ENCODE peak calls at places on chromosomes 12 and 14, in ten cellular contexts. F is aorta; H is CD8-positive, alpha-beta T cell; L is GM23248; S is heart right ventricle; A is endothelial cell of umbilical vein; T is body of pancreas; O is testis; I is tibial nerve; P is lung. E is an unnamed sample. For H3K36me3, the result is how much of the 10 kb centered on the place peaks cover.

GRCh38 chr12:3275171-3276041 is 198.2 kb downstream of the TSPAN9 start:
- DNase-seq in F (peak), H (peak), L (peak), S (peak), A (peak), T (peak), O (peak), I (peak), P (peak), E (peak)

GRCh38 chr14:25381498-25381897 is 331.6 kb upstream of the STXBP6 start:
- DNase-seq in F (no peak), H (no peak), L (peak), S (no peak), A (peak), T (no peak), O (no peak), I (no peak), P (no peak), E (no peak)

GRCh38 chr12:120229583-120230325 is 28.8 kb upstream of the RPLP0 start:
- DNase-seq in F (peak), H (no peak), L (peak), S (peak), A (no peak), T (no peak), O (no peak), I (no peak), P (no peak), E (peak)

GRCh38 chr14:88323520-88324199 is 591 bp upstream of the KCNK10 start:
- DNase-seq in F (no peak), H (no peak), L (peak), S (no peak), A (no peak), T (peak), O (peak), I (no peak), P (no peak), E (no peak)

GRCh38 chr12:45575823-45576448 is 153.6 kb upstream of the ARID2 start:
- DNase-seq in F (no peak), H (no peak), L (no peak), S (no peak), A (no peak), T (no peak), O (no peak), I (no peak), P (no peak), E (no peak)

GRCh38 chr14:91261115-91261514 is 16.6 kb upstream of the GPR68 start:
- DNase-seq in F (no peak), H (peak), L (no peak), S (no peak), A (no peak), T (no peak), O (no peak), I (no peak), P (no peak), E (no peak)

GRCh38 chr14:68695871-68696665 is 96.8 kb downstream of the ZFP36L1 start:
- DNase-seq in F (peak), H (no peak), L (no peak), S (no peak), A (peak), T (no peak), O (no peak), I (no peak), P (no peak), E (no peak)

GRCh38 chr12:2163172-2163927 is 110.6 kb downstream of the CACNA1C start:
- DNase-seq in F (peak), H (no peak), L (peak), S (peak), A (no peak), T (peak), O (peak), I (peak), P (peak), E (peak)

GRCh38 chr12:80702889-80703605 is 4.4 kb upstream of the MYF6 start:
- DNase-seq in F (no peak), H (no peak), L (peak), S (peak), A (no peak), T (no peak), O (no peak), I (no peak), P (no peak), E (no peak)

GRCh38 chr12:90055071-90055470 is 346.4 kb upstream of the ATP2B1 start:
- DNase-seq in F (no peak), H (no peak), L (peak), S (no peak), A (no peak), T (no peak), O (no peak), I (no peak), P (no peak), E (no peak)

GRCh38 chr12:3102721-3103410 is 25.7 kb downstream of the TSPAN9 start:
- DNase-seq in F (no peak), H (no peak), L (no peak), S (no peak), A (no peak), T (no peak), O (peak), I (no peak), P (no peak), E (no peak)

GRCh38 chr14:95993768-95994592 is 45.2 kb upstream of the C14orf132 start:
- DNase-seq in F (no peak), H (peak), L (peak), S (peak), A (peak), T (peak), O (peak), I (no peak), P (no peak), E (no peak)

GRCh38 chr14:24674204-24674970 is 40.4 kb upstream of the GZMB start:
- DNase-seq in F (no peak), H (peak), L (no peak), S (no peak), A (no peak), T (no peak), O (no peak), I (no peak), P (no peak), E (no peak)

GRCh38 chr14:35535794-35536112 is 1.8 kb downstream of the INSM2 start:
- DNase-seq in F (no peak), H (no peak), L (peak), S (no peak), A (no peak), T (no peak), O (no peak), I (no peak), P (no peak), E (no peak)

GRCh38 chr14:39876935-39877334 is 444.7 kb upstream of the FBXO33 start:
- DNase-seq in F (no peak), H (no peak), L (no peak), S (no peak), A (no peak), T (no peak), O (no peak), I (no peak), P (no peak), E (no peak)

GRCh38 chr14:58465425-58465824 is 37.9 kb downstream of the KIAA0586 start:
- DNase-seq in F (no peak), H (no peak), L (peak), S (no peak), A (peak), T (no peak), O (no peak), I (no peak), P (no peak), E (no peak)

GRCh38 chr12:92601680-92602079 is 101.1 kb upstream of the PLEKHG7 start:
- DNase-seq in F (no peak), H (no peak), L (no peak), S (no peak), A (no peak), T (no peak), O (no peak), I (no peak), P (no peak), E (no peak)

GRCh38 chr14:89428556-89429196 is 11.6 kb upstream of the FOXN3 start:
- DNase-seq in F (peak), H (no peak), L (peak), S (no peak), A (no peak), T (no peak), O (peak), I (no peak), P (no peak), E (peak)

GRCh38 chr12:1421091-1421902 is 173.1 kb downstream of the FBXL14 start:
- DNase-seq in F (no peak), H (no peak), L (no peak), S (no peak), A (no peak), T (no peak), O (no peak), I (no peak), P (no peak), E (no peak)

GRCh38 chr12:81077686-81078441 is at the start of gene ACSS3:
- DNase-seq in F (peak), H (no peak), L (peak), S (peak), A (no peak), T (peak), O (peak), I (peak), P (peak), E (peak)

GRCh38 chr12:119990382-119990874 is 1.4 kb downstream of the BICDL1 start:
- DNase-seq in F (no peak), H (no peak), L (no peak), S (no peak), A (no peak), T (no peak), O (no peak), I (no peak), P (no peak), E (no peak)

DNA sequence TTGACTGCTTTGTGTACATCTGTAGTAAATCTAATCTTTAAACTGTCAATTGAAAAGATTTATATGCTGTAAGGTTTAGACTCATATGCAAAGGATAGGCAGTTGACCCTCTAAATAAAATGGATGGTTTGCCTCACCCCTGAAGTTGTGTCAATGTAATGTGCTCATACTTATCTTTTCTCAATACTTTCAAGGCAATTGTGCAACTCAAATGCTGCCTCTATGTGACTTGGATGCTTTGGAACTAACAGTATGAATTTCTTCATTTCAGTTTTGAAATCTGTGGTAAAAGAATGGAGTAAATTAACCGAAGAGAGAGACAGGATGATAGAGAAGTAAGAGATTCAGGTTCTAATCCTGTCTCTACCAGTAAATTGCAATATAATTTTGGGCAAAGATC is 9.7 kb downstream of the PDE6H start:
- DNase-seq in F (no peak), H (no peak), L (peak), S (no peak), A (no peak), T (no peak), O (no peak), I (no peak), P (no peak), E (no peak)
- H3K4me3 ChIP-seq in F (no peak), H (no peak), L (no peak), S (no peak), A (no peak), T (no peak), O (no peak), I (no peak), P (no peak), E (no peak)

GRCh38 chr12:94305293-94305957 is 154.2 kb downstream of the CEP83 start:
- DNase-seq in F (no peak), H (no peak), L (peak), S (no peak), A (no peak), T (no peak), O (no peak), I (no peak), P (peak), E (no peak)

GRCh38 chr12:94309348-94309747 is 150.3 kb downstream of the CEP83 start:
- DNase-seq in F (no peak), H (no peak), L (no peak), S (no peak), A (no peak), T (no peak), O (no peak), I (no peak), P (no peak), E (no peak)

GRCh38 chr12:94308612-94309011 is 151.1 kb downstream of the CEP83 start:
- DNase-seq in F (no peak), H (no peak), L (no peak), S (no peak), A (peak), T (no peak), O (no peak), I (no peak), P (no peak), E (no peak)

GRCh38 chr12:94304012-94304411 is 155.6 kb downstream of the PLXNC1 start:
- DNase-seq in F (no peak), H (no peak), L (no peak), S (no peak), A (no peak), T (no peak), O (no peak), I (no peak), P (no peak), E (no peak)

DNA sequence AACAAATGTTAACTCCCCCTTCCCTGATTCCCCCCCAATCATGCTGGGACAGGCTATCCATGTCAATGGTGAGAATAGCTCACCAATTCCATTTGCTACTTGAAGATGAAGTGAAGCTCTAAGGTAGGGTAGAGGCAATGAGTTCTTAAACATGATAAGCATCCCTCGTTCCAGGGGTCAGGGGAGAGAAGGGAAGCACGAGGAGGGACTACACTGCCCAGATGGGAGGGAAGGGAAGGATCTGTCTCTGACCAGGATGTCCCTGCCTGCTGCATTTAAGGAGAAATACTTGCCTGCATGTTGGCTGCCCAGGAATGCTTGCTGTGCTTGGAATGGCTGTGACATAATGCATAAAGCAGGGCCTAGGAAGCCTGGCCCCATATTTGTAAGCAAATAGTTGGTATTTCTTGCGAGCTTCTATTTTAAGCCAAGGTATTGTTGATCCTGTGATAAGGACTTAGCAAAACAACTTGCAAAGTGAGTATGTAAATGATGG is 155.1 kb downstream of the CEP83 start:
- DNase-seq in F (no peak), H (no peak), L (peak), S (no peak), A (no peak), T (no peak), O (no peak), I (no peak), P (no peak), E (no peak)
- H3K36me3 ChIP-seq in F (under half), H (under half), L (under half), S (under half), A (under half), T (under half), O (under half), I (under half), P (under half), E (half or more)

GRCh38 chr14:93023039-93023438 is 92.7 kb downstream of the ITPK1 start:
- DNase-seq in F (no peak), H (no peak), L (no peak), S (no peak), A (no peak), T (no peak), O (peak), I (no peak), P (no peak), E (peak)
- H3K4me3 ChIP-seq in F (no peak), H (no peak), L (no peak), S (no peak), A (no peak), T (no peak), O (no peak), I (no peak), P (no peak), E (no peak)

GRCh38 chr12:6582196-6582595 is 14.1 kb upstream of the NOP2 start:
- DNase-seq in F (no peak), H (no peak), L (no peak), S (no peak), A (no peak), T (no peak), O (no peak), I (no peak), P (no peak), E (no peak)

GRCh38 chr12:6582959-6583358 is 14.9 kb upstream of the NOP2 start:
- DNase-seq in F (no peak), H (no peak), L (no peak), S (no peak), A (no peak), T (no peak), O (no peak), I (no peak), P (no peak), E (no peak)

DNA sequence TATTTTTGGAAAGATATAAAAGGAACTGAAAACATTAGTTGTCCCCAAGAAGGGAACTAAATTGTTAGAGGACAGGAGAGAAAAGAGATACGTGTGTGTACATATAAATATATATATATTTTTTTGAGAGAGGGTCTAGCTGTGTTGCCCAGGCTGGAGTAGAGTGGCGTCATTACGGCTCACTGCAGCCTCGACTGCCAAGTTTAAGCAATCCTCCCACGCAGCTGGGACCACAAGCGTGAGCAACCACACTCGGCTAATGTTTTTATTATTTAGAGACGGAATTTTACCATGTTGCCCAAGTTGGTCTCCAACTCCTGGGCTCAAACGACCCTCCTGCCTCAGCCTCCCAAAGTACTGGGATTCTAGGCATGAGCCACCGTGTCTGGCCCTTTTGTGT is 16.2 kb upstream of the NOP2 start:
- DNase-seq in F (no peak), H (no peak), L (peak), S (no peak), A (no peak), T (no peak), O (no peak), I (no peak), P (no peak), E (no peak)
- H3K36me3 ChIP-seq in F (under half), H (half or more), L (half or more), S (half or more), A (under half), T (half or more), O (under half), I (half or more), P (half or more), E (under half)

GRCh38 chr14:104135121-104135903 is 3.1 kb upstream of the KIF26A start:
- DNase-seq in F (peak), H (no peak), L (peak), S (no peak), A (peak), T (peak), O (no peak), I (no peak), P (no peak), E (peak)

GRCh38 chr14:104135904-104136471 is 2.4 kb upstream of the KIF26A start:
- DNase-seq in F (peak), H (no peak), L (no peak), S (no peak), A (no peak), T (peak), O (no peak), I (no peak), P (no peak), E (peak)

GRCh38 chr14:104138098-104138890 is at the start of gene KIF26A:
- DNase-seq in F (peak), H (peak), L (no peak), S (peak), A (peak), T (peak), O (peak), I (no peak), P (no peak), E (peak)

GRCh38 chr14:104137297-104138097 is 890 bp upstream of the KIF26A start:
- DNase-seq in F (peak), H (peak), L (peak), S (peak), A (peak), T (peak), O (peak), I (peak), P (no peak), E (peak)

DNA sequence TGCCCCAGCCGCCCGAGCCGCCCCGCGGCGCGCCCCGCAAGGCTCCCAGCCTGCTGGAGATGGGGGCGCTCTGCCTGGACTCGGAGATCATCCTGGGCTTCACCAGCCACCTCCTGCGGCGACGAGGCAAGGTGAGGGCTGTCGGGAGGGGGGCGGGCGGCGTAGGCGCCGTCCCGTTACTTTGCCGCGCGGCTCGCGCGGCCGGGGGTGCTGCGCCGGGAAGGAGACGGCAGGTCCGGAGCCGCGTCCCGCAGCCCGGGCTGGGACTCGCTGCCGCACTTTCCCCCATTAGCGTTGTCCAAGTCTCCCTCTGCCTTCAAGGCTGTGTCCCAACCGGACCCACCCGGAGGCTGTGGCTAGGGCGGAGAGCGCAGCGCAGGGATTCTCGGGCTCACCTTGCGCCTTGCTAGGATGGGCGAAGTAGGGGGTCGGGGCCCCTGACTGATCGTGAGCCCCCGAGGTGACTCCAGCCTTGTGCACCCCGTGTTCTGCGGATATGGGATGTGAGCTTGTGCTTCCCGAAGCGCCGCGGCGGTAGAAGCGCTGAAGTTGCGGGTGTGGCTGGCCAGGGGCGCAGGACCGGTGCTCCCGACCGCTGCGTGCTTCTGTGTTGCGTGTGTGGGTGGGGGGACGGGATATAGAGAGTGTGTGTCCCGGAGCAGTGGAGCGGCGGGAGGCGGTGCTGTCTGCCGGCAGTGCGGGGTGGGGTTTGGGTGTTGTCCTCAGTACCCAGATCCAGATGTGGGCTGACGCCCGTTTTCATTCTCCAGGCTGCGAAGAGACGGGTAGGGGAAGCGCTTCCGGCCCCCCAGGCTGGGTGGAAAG is 1.7 kb upstream of the KIF26A start:
- DNase-seq in F (peak), H (no peak), L (no peak), S (no peak), A (no peak), T (no peak), O (no peak), I (no peak), P (no peak), E (peak)
- H3K4me3 ChIP-seq in F (no peak), H (no peak), L (no peak), S (peak), A (no peak), T (no peak), O (peak), I (no peak), P (peak), E (peak)

DNA sequence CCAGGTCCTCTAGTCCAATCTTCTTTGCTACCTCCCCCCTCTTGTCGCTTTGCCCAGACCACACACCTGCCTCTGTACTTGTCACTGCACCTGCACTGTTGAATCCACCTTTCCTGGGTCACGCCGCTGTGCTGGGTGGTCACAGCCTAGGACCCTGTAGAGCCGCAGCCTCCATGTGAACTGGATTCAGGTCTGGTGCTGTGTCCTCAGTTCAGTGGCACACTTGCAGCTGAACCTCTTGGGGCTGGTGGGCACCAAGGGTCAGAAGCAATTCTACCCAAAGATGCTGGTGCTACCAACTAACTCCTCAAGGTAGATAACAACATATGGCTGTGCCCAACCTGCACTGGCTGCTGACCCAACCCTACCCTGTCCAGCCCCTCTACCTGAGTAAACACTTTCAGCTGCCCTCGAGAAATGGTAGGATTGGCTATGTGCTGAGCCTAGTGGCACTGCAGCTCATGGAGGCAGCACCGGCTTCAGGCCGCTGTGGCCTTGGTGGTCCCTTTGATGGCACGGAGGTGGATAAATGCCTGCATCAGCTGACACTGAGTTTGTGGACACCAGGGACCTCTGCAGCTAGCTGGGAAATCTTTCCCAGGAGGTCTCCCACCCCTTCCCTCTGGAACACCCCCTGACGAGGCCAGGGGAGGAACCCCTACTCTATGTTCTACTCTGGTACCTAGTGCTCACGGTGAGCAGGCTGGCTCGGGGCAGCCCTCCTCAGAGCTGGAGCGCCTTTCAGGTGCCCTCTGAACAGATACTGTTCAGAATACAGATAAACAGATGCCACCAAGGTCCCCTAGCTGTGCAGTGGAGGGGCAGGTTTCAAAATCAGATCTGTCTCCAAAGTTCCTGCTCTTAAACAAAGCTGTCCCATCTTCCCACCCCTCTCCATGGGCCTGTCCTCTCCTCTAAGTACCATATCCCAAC is 14.3 kb downstream of the AGAP2 start:
- DNase-seq in F (no peak), H (no peak), L (no peak), S (no peak), A (no peak), T (no peak), O (no peak), I (no peak), P (no peak), E (no peak)
- H3K36me3 ChIP-seq in F (under half), H (under half), L (under half), S (under half), A (under half), T (under half), O (under half), I (under half), P (under half), E (under half)